ENCODE peak calls at places on chromosomes 4 and X, in four cellular contexts. O is A549, A is endothelial cell of umbilical vein, D is GM12891. L is an unnamed sample.
A peak's percentile ranks its signal among the peaks of the same experiment; 100 is the strongest.

GRCh38 chr4:130632731-130633604 is 1537.0 kb downstream of the C4orf33 start:
- DNase-seq in O (no peak), A (no peak), D (no peak), L (no peak)

GRCh38 chr4:7240341-7240740 is 48.0 kb downstream of the SORCS2 start:
- DNase-seq in O (no peak), A (no peak), D (no peak), L (no peak)

GRCh38 chrX:131861088-131861787 is 161.9 kb upstream of the STK26 start:
- DNase-seq in O (no peak), A (no peak), D (no peak), L (no peak)

GRCh38 chr4:109658871-109659410 is 44.3 kb downstream of the CASP6 start:
- DNase-seq in O (no peak), A (peak; percentile 45), D (no peak), L (no peak)

GRCh38 chrX:19593684-19594083 is 78.4 kb upstream of the MAP3K15 start:
- DNase-seq in O (peak; percentile 27), A (peak; percentile 52), D (peak; percentile 7), L (peak; percentile 50)

GRCh38 chr4:39083164-39083563 is 21.1 kb downstream of the KLHL5 start:
- DNase-seq in O (no peak), A (peak; percentile 79), D (no peak), L (no peak)

GRCh38 chr4:177596035-177596434 is 153.8 kb upstream of the AGA start:
- DNase-seq in O (peak; percentile 62), A (no peak), D (no peak), L (peak; percentile 10)

GRCh38 chrX:153944800-153945150 is 332 bp upstream of the RENBP start:
- DNase-seq in O (no peak), A (no peak), D (no peak), L (no peak)

GRCh38 chr4:70704333-70705145 is 16.2 kb downstream of the UTP3 start:
- DNase-seq in O (peak; percentile 49), A (peak; percentile 81), D (peak; percentile 54), L (peak; percentile 73)

GRCh38 chr4:121736735-121737351 is 28.1 kb downstream of the SMIM43 start:
- DNase-seq in O (peak; percentile 49), A (peak; percentile 52), D (no peak), L (peak; percentile 72)

GRCh38 chr4:95835672-95836071 is 4.2 kb upstream of the PDHA2 start:
- DNase-seq in O (no peak), A (peak; percentile 21), D (no peak), L (peak; percentile 26)

GRCh38 chr4:6909113-6909969 is at the start of gene TBC1D14:
- DNase-seq in O (peak; percentile 73), A (peak; percentile 85), D (peak; percentile 95), L (peak; percentile 91)

GRCh38 chr4:158722291-158722916 is 792 bp downstream of the PPID start:
- DNase-seq in O (peak; percentile 10), A (peak; percentile 51), D (no peak), L (peak; percentile 55)

GRCh38 chr4:25441519-25442117 is 64.6 kb downstream of the ANAPC4 start:
- DNase-seq in O (peak; percentile 18), A (peak; percentile 77), D (no peak), L (peak; percentile 24)

GRCh38 chrX:56766554-56767412 is 37.7 kb downstream of the NBDY start:
- DNase-seq in O (no peak), A (no peak), D (no peak), L (no peak)

GRCh38 chr4:52659722-52660261 is 691 bp upstream of the USP46 start:
- DNase-seq in O (peak; percentile 8), A (peak; percentile 39), D (no peak), L (peak; percentile 62)
- TF ChIP-seq POLR2A in O (no peak), A (no peak), D (no peak), L (no peak)

GRCh38 chrX:49166914-49167739 is 4.6 kb downstream of the MAGIX start:
- DNase-seq in O (no peak), A (peak; percentile 58), D (no peak), L (peak; percentile 74)
- TF ChIP-seq POLR2A in O (no peak), A (no peak), D (no peak), L (peak; percentile 75)

GRCh38 chr4:112142152-112142551 is 3.1 kb upstream of the FAM241A start:
- DNase-seq in O (no peak), A (peak; percentile 55), D (no peak), L (no peak)

GRCh38 chr4:112145820-112146813 is 863 bp downstream of the FAM241A start:
- DNase-seq in O (peak; percentile 27), A (peak; percentile 70), D (peak; percentile 43), L (peak; percentile 77)

GRCh38 chr4:112144546-112145325 is 518 bp upstream of the FAM241A start:
- DNase-seq in O (no peak), A (no peak), D (no peak), L (no peak)

GRCh38 chr4:112147697-112148096 is 2.4 kb downstream of the FAM241A start:
- DNase-seq in O (no peak), A (peak; percentile 67), D (no peak), L (peak; percentile 27)

GRCh38 chr4:112145326-112145819 is at the start of gene FAM241A:
- DNase-seq in O (peak; percentile 73), A (peak; percentile 81), D (peak; percentile 85), L (peak; percentile 94)
- TF ChIP-seq POLR2A in O (peak; percentile 72), A (peak; percentile 92), D (peak; percentile 72), L (peak; percentile 77)

GRCh38 chr4:72569719-72570235 is 756 bp upstream of the ADAMTS3 start:
- DNase-seq in O (no peak), A (peak; percentile 1), D (no peak), L (peak; percentile 84)

GRCh38 chr4:72568959-72569718 is at the start of gene ADAMTS3:
- DNase-seq in O (peak; percentile 14), A (peak; percentile 56), D (peak; percentile 30), L (peak; percentile 80)

GRCh38 chr4:72567036-72567435 is 2.0 kb downstream of the ADAMTS3 start:
- DNase-seq in O (no peak), A (peak; percentile 3), D (no peak), L (no peak)

GRCh38 chr4:72566573-72566972 is 2.4 kb downstream of the ADAMTS3 start:
- DNase-seq in O (no peak), A (no peak), D (no peak), L (no peak)

DNA sequence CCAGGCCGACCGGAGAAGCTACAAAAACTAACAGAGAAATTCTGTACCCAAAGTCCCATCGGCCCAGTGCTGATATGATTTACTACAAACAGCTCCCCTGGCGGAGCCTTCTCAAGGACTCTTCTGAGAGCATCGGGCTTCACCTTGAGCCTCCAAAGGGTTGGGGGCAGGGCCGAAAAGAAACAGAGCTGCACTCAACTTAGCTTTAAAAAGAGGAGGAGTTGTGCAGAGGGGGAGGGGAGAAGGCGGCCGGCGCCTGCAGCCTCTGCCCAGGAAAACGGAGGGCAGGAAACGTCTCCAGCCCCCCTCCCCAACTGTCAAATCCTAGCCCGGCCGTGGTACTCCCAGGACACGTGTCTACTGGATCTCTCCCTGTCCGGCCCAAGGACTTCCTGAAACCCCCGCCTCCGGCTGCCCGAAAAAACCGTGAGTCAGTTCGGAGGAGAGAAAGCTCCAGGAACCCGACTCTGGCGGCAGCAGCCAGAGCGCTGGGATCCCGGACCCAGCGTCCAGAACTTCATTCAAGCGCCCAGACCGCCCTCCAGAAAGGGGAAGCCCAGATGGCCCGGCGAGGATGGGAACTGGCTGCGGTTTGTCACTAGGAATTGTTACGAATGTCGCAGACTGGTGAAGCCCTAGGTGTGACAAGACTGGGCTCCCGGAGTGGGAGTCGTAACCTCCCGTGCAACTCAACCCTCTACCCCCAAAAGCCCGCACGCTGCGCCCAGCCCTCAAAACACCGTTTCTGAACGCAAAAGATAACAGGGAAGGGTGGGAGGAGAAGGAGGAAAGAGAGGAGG is 1.0 kb downstream of the ADAMTS3 start:
- DNase-seq in O (peak; percentile 40), A (peak; percentile 54), D (peak; percentile 30), L (peak; percentile 87)
- TF ChIP-seq POLR2A in O (no peak), A (no peak), D (no peak), L (peak; percentile 58)

GRCh38 chrX:48891402-48892288 is 5.9 kb downstream of the TIMM17B start:
- DNase-seq in O (peak; percentile 76), A (peak; percentile 80), D (peak; percentile 57), L (peak; percentile 86)
- TF ChIP-seq POLR2A in O (peak; percentile 45), A (no peak), D (no peak), L (peak; percentile 28)

DNA sequence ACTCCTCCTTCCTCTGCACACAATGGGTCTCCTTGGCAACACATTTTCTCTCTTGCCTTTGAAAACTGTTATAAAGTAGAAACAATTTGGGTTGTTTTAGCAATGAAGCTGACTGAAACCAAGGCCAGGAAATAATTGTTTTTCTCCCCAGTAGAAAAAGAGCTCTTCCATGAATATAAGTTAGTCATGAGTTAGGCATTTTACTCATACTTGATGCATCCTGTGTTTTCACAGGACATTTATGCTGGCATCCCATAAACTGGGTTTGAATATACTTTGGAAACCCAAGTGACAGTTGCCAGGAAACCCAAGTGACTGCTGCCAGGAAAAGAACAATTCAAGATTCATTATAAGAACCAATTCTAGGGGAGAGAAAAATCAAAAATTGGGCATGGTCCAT is 128.6 kb upstream of the NPY2R start:
- DNase-seq in O (no peak), A (peak; percentile 86), D (no peak), L (no peak)
- TF ChIP-seq POLR2A in O (no peak), A (no peak), D (no peak), L (no peak)

GRCh38 chr4:780730-781492 is 45.0 kb downstream of the CPLX1 start:
- DNase-seq in O (no peak), A (peak; percentile 35), D (no peak), L (peak; percentile 46)

GRCh38 chr4:784401-785331 is 41.3 kb downstream of the CPLX1 start:
- DNase-seq in O (no peak), A (no peak), D (no peak), L (no peak)

GRCh38 chr4:783133-783541 is 42.8 kb downstream of the CPLX1 start:
- DNase-seq in O (no peak), A (no peak), D (no peak), L (no peak)

GRCh38 chr4:779555-779954 is 46.4 kb downstream of the CPLX1 start:
- DNase-seq in O (no peak), A (no peak), D (no peak), L (no peak)

DNA sequence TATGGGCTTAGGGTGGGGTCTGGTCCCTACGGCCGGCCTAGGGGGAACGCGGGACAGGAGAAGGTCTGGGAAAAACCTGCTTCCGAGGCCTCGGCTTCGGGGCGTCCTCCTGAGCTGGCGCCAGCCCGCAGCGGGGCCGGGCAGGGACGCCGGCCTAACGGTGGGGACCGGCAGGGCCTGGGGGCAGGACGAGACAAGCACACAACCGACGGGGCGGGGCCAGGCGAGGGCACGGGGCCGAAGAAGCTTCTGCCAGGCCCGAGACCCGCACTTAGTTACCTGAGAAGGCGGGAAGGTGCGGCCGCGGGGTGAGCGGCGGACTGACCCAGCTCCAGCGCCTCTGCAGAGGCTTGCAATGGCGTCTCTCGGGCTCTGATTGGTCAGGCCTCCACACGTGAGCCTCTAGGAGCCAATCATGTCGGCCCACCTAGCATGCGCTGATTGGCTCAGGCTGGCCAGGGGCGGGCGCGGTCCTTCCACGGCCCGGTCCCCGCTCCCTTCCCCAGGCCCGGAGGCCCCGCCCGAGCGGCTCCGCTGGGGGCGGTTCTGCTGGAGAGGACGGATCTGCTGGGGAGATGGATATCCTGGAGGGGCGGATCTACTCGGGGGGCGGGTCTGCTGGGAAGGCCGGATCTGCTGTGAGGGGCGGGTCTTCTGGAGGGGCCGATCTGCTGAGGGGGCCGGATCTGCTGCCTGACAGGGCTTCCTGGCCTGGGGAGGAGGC is 44.3 kb downstream of the CPLX1 start:
- DNase-seq in O (peak; percentile 94), A (peak; percentile 100), D (peak; percentile 97), L (peak; percentile 99)
- TF ChIP-seq POLR2A in O (peak; percentile 75), A (peak; percentile 90), D (peak; percentile 90), L (peak; percentile 96)

L was measured in erythroblast.